ENCODE peak calls at places on chromosomes 5 and 9, in five cellular contexts. Q is cerebellar nuclear complex; J is GM03348; P is effector memory CD4-positive, alpha-beta T cell; Y is GM10248. V is an unnamed sample.

GRCh38 chr5:7714119-7714518 is 136.8 kb downstream of the CFAP90 start:
- DNase-seq in Q (no peak), J (no peak), P (no peak), Y (no peak), V (no peak)

GRCh38 chr9:12775963-12776774 is 1.3 kb downstream of the LURAP1L start:
- DNase-seq in Q (peak), J (peak), P (no peak), Y (peak), V (no peak)

GRCh38 chr9:90998573-90998972 is 197.0 kb downstream of the SYK start:
- DNase-seq in Q (no peak), J (no peak), P (no peak), Y (no peak), V (no peak)

GRCh38 chr9:135888766-135889394 is 18.5 kb downstream of the CAMSAP1 start:
- DNase-seq in Q (no peak), J (no peak), P (no peak), Y (no peak), V (no peak)

GRCh38 chr9:104028827-104029226 is 65.3 kb upstream of the SMC2 start:
- DNase-seq in Q (no peak), J (no peak), P (no peak), Y (no peak), V (no peak)

GRCh38 chr9:70438341-70438924 is 24.0 kb upstream of the KLF9 start:
- DNase-seq in Q (no peak), J (peak), P (no peak), Y (no peak), V (no peak)

GRCh38 chr5:97115932-97116331 is 26.5 kb downstream of the LIX1 start:
- DNase-seq in Q (no peak), J (no peak), P (no peak), Y (no peak), V (no peak)

GRCh38 chr5:82858453-82859043 is 218.6 kb downstream of the TMEM167A start:
- DNase-seq in Q (no peak), J (no peak), P (no peak), Y (no peak), V (no peak)

GRCh38 chr5:137902389-137903133 is 13.3 kb downstream of the PKD2L2 start:
- DNase-seq in Q (no peak), J (no peak), P (no peak), Y (no peak), V (no peak)

GRCh38 chr9:127356906-127357305 is 40.1 kb upstream of the SLC2A8 start:
- DNase-seq in Q (no peak), J (no peak), P (no peak), Y (no peak), V (no peak)

GRCh38 chr5:89584339-89584956 is 701.5 kb upstream of the MEF2C start:
- DNase-seq in Q (no peak), J (peak), P (no peak), Y (no peak), V (no peak)

GRCh38 chr9:135280666-135281065 is 193.2 kb downstream of the OLFM1 start:
- DNase-seq in Q (no peak), J (no peak), P (no peak), Y (no peak), V (no peak)

GRCh38 chr5:66856041-66856805 is 260.0 kb downstream of the MAST4 start:
- DNase-seq in Q (no peak), J (no peak), P (no peak), Y (no peak), V (no peak)

GRCh38 chr5:83518676-83519075 is 47.1 kb downstream of the VCAN start:
- DNase-seq in Q (no peak), J (no peak), P (no peak), Y (no peak), V (no peak)

GRCh38 chr5:66828046-66828550 is 231.9 kb downstream of the MAST4 start:
- DNase-seq in Q (no peak), J (no peak), P (no peak), Y (no peak), V (no peak)

GRCh38 chr5:91281409-91281808 is 101.7 kb downstream of the ARRDC3 start:
- DNase-seq in Q (no peak), J (peak), P (no peak), Y (no peak), V (no peak)

V was measured in GM12878.